ENCODE peak calls at places on chromosome 13, in four cellular contexts. B, Z, P and Y are unnamed samples. For H3K9me3 and H3K36me3, the result is how much of the 10 kb centered on the place peaks cover.

GRCh38 chr13:27321619-27322385 is 51.2 kb downstream of the RASL11A start:
- DNase-seq in B (no peak), Z (no peak), P (no peak), Y (no peak)

GRCh38 chr13:81929988-81930387 is 1589.1 kb upstream of the SPRY2 start:
- DNase-seq in P (peak), B (no peak), Z (no peak), Y (no peak)

GRCh38 chr13:106052200-106052767 is 483.2 kb downstream of the EFNB2 start:
- DNase-seq in P (no peak), B (no peak), Z (no peak), Y (no peak)

GRCh38 chr13:110501188-110501587 is 60.3 kb downstream of the RAB20 start:
- DNase-seq in Z (no peak), B (no peak), P (no peak), Y (no peak)

GRCh38 chr13:19658192-19658591 is 24.7 kb downstream of the MPHOSPH8 start:
- DNase-seq in P (no peak), Z (no peak), B (no peak), Y (no peak)

GRCh38 chr13:72651196-72651595 is 76.2 kb downstream of the MZT1 start:
- DNase-seq in P (no peak), Z (no peak), B (no peak), Y (no peak)

GRCh38 chr13:21529102-21529893 is 70.2 kb upstream of the ZDHHC20 start:
- DNase-seq in Z (no peak), P (no peak), B (no peak), Y (no peak)

GRCh38 chr13:22050951-22051563 is 380.2 kb downstream of the FGF9 start:
- DNase-seq in B (no peak), Z (no peak), P (no peak), Y (no peak)

GRCh38 chr13:32859893-32860292 is 156.3 kb upstream of the KL start:
- DNase-seq in Z (no peak), B (no peak), P (no peak), Y (no peak)

GRCh38 chr13:19680751-19681150 is 47.3 kb downstream of the MPHOSPH8 start:
- DNase-seq in B (no peak), P (no peak), Z (no peak), Y (no peak)

GRCh38 chr13:96819375-96819774 is 174.9 kb downstream of the OXGR1 start:
- DNase-seq in B (no peak), Z (no peak), P (no peak), Y (no peak)

GRCh38 chr13:56351041-56351440 is 789.7 kb upstream of the PRR20A start:
- DNase-seq in Z (no peak), P (no peak), B (no peak), Y (no peak)

GRCh38 chr13:75544681-75545333 is 4.8 kb upstream of the UCHL3 start:
- DNase-seq in P (peak), Z (no peak), B (no peak), Y (no peak)

GRCh38 chr13:90896022-90896421 is 451.5 kb upstream of the MIR17HG start:
- DNase-seq in P (no peak), B (no peak), Z (no peak), Y (no peak)

GRCh38 chr13:112074139-112074710 is 7.3 kb downstream of the SOX1 start:
- DNase-seq in B (no peak), P (no peak), Z (no peak), Y (no peak)

GRCh38 chr13:35283856-35284255 is 192.6 kb downstream of the MAB21L1 start:
- DNase-seq in P (peak), Z (no peak), B (no peak), Y (no peak)

GRCh38 chr13:33799950-33800592 is 17.9 kb upstream of the RFC3 start:
- DNase-seq in B (no peak), P (peak), Z (no peak), Y (no peak)

GRCh38 chr13:98576963-98577822 is at the start of gene STK24:
- DNase-seq in P (peak), Z (peak), B (peak), Y (peak)

GRCh38 chr13:82747331-82747730 is 1134.9 kb downstream of the SLITRK1 start:
- DNase-seq in Z (no peak), P (peak), B (no peak), Y (no peak)

GRCh38 chr13:99086149-99086868 is 108.4 kb upstream of the DOCK9 start:
- DNase-seq in P (peak), Z (peak), B (peak), Y (peak)

GRCh38 chr13:24230428-24231072 is 70.0 kb downstream of the SPATA13 start:
- DNase-seq in B (no peak), Z (no peak), P (no peak), Y (no peak)

GRCh38 chr13:46554971-46555370 is 2.0 kb downstream of the LRCH1 start:
- DNase-seq in P (peak), Z (no peak), B (no peak), Y (no peak)

GRCh38 chr13:46553521-46553885 is 533 bp downstream of the LRCH1 start:
- DNase-seq in Z (no peak), P (no peak), B (no peak), Y (peak)

GRCh38 chr13:46552888-46553520 is at the start of gene LRCH1:
- DNase-seq in Z (peak), P (peak), B (peak), Y (peak)

GRCh38 chr13:46555722-46556121 is 2.8 kb downstream of the LRCH1 start:
- DNase-seq in Z (no peak), B (no peak), P (no peak), Y (no peak)

GRCh38 chr13:46553886-46554855 is 1.2 kb downstream of the LRCH1 start:
- DNase-seq in P (peak), Z (peak), B (peak), Y (peak)
- H3K4me3 ChIP-seq in P (peak), Z (peak), B (peak), Y (peak)

GRCh38 chr13:54945978-54946377 is 1917.4 kb downstream of the OLFM4 start:
- DNase-seq in P (no peak), B (no peak), Z (no peak), Y (no peak)
- H3K9me3 ChIP-seq in P (under half), B (under half), Z (under half), Y (under half)

DNA sequence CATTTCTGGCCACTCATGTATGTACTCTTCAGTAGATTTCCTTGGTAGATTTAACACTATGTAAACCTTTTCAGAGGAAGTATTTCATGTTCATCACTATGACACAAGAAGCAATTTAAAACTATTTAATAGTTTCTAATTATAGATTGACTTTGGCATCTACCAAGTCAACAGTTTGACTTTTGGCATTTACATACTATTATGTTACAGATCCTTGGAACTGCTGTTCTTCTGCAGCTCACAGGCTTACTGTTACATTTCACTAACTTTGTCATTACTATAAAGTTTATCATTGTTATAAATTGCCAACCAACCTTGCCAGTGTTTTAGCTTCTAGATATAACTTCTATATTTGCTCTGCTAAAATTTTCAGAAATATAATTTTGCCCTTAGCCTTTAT is 18.7 kb downstream of the SUPT20H start:
- DNase-seq in Z (no peak), B (no peak), P (no peak), Y (no peak)
- H3K36me3 ChIP-seq in Z (under half), B (half or more), P (half or more), Y (half or more)

GRCh38 chr13:52051400-52051799 is 26.9 kb downstream of the UTP14C start:
- DNase-seq in P (no peak), Z (no peak), B (no peak), Y (no peak)
- H3K4me3 ChIP-seq in P (no peak), Z (no peak), B (no peak), Y (no peak)